ENCODE peak calls at places on chromosomes 1 and 21, in eight cellular contexts. One of them, this sample, is unnamed.

GRCh38 chr1:19599810-19600209 is 44.3 kb upstream of the NBL1 start:
- DNase-seq in CD8-positive, alpha-beta memory T cell: no peak
- DNase-seq in WTC11: no peak
- DNase-seq in naive B cell: no peak
- DNase-seq in H4: no peak
- DNase-seq in spleen: no peak
- DNase-seq in EH: no peak
- DNase-seq in OCI-M1: no peak
- DNase-seq in this sample: no peak

GRCh38 chr21:28959367-28960099 is 33.1 kb downstream of the LTN1 start:
- DNase-seq in CD8-positive, alpha-beta memory T cell: no peak
- DNase-seq in WTC11: no peak
- DNase-seq in naive B cell: no peak
- DNase-seq in H4: no peak
- DNase-seq in spleen: no peak
- DNase-seq in EH: peak; percentile 85
- DNase-seq in OCI-M1: no peak
- DNase-seq in this sample: peak; percentile 59

GRCh38 chr1:22494144-22494543 is 42.5 kb downstream of the ZBTB40 start:
- DNase-seq in CD8-positive, alpha-beta memory T cell: no peak
- DNase-seq in WTC11: no peak
- DNase-seq in naive B cell: no peak
- DNase-seq in H4: no peak
- DNase-seq in spleen: no peak
- DNase-seq in EH: no peak
- DNase-seq in OCI-M1: no peak
- DNase-seq in this sample: no peak

GRCh38 chr1:226939439-226940028 is 560 bp upstream of the COQ8A start:
- DNase-seq in CD8-positive, alpha-beta memory T cell: peak; percentile 64
- DNase-seq in WTC11: no peak
- DNase-seq in naive B cell: no peak
- DNase-seq in H4: peak; percentile 37
- DNase-seq in spleen: peak; percentile 96
- DNase-seq in EH: peak; percentile 67
- DNase-seq in OCI-M1: no peak
- DNase-seq in this sample: peak; percentile 41

GRCh38 chr21:14645702-14646101 is 99.6 kb upstream of the SAMSN1 start:
- DNase-seq in CD8-positive, alpha-beta memory T cell: no peak
- DNase-seq in WTC11: no peak
- DNase-seq in naive B cell: no peak
- DNase-seq in H4: no peak
- DNase-seq in spleen: no peak
- DNase-seq in EH: no peak
- DNase-seq in OCI-M1: no peak
- DNase-seq in this sample: no peak

GRCh38 chr1:240765732-240766363 is 153.9 kb upstream of the GREM2 start:
- DNase-seq in CD8-positive, alpha-beta memory T cell: no peak
- DNase-seq in WTC11: no peak
- DNase-seq in naive B cell: no peak
- DNase-seq in H4: peak; percentile 65
- DNase-seq in spleen: no peak
- DNase-seq in EH: peak; percentile 87
- DNase-seq in OCI-M1: no peak
- DNase-seq in this sample: peak; percentile 50

GRCh38 chr1:27621067-27621920 is 13.7 kb downstream of the FGR start:
- DNase-seq in CD8-positive, alpha-beta memory T cell: no peak
- DNase-seq in WTC11: no peak
- DNase-seq in naive B cell: no peak
- DNase-seq in H4: no peak
- DNase-seq in spleen: no peak
- DNase-seq in EH: peak; percentile 41
- DNase-seq in OCI-M1: no peak
- DNase-seq in this sample: peak; percentile 21

GRCh38 chr1:22739648-22740385 is 29.2 kb downstream of the EPHB2 start:
- DNase-seq in CD8-positive, alpha-beta memory T cell: no peak
- DNase-seq in WTC11: no peak
- DNase-seq in naive B cell: no peak
- DNase-seq in H4: peak; percentile 91
- DNase-seq in spleen: no peak
- DNase-seq in EH: peak; percentile 90
- DNase-seq in OCI-M1: no peak
- DNase-seq in this sample: peak; percentile 95

GRCh38 chr1:8922962-8923361 is 22.7 kb upstream of the CA6 start:
- DNase-seq in CD8-positive, alpha-beta memory T cell: no peak
- DNase-seq in WTC11: no peak
- DNase-seq in naive B cell: no peak
- DNase-seq in H4: no peak
- DNase-seq in spleen: no peak
- DNase-seq in EH: no peak
- DNase-seq in OCI-M1: no peak
- DNase-seq in this sample: no peak

GRCh38 chr1:10678395-10678794 is 118.1 kb downstream of the CASZ1 start:
- DNase-seq in CD8-positive, alpha-beta memory T cell: no peak
- DNase-seq in WTC11: no peak
- DNase-seq in naive B cell: no peak
- DNase-seq in H4: no peak
- DNase-seq in spleen: no peak
- DNase-seq in EH: no peak
- DNase-seq in OCI-M1: no peak
- DNase-seq in this sample: no peak

GRCh38 chr1:93738075-93738622 is 56.5 kb upstream of the BCAR3 start:
- DNase-seq in CD8-positive, alpha-beta memory T cell: no peak
- DNase-seq in WTC11: no peak
- DNase-seq in naive B cell: no peak
- DNase-seq in H4: peak; percentile 46
- DNase-seq in spleen: no peak
- DNase-seq in EH: peak; percentile 98
- DNase-seq in OCI-M1: no peak
- DNase-seq in this sample: peak; percentile 96

GRCh38 chr1:31306278-31306677 is 9.4 kb downstream of the ZCCHC17 start:
- DNase-seq in CD8-positive, alpha-beta memory T cell: no peak
- DNase-seq in WTC11: no peak
- DNase-seq in naive B cell: no peak
- DNase-seq in H4: peak; percentile 51
- DNase-seq in spleen: no peak
- DNase-seq in EH: peak; percentile 96
- DNase-seq in OCI-M1: no peak
- DNase-seq in this sample: peak; percentile 67

GRCh38 chr1:172708452-172708851 is 49.5 kb downstream of the FASLG start:
- DNase-seq in CD8-positive, alpha-beta memory T cell: no peak
- DNase-seq in WTC11: no peak
- DNase-seq in naive B cell: no peak
- DNase-seq in H4: no peak
- DNase-seq in spleen: no peak
- DNase-seq in EH: no peak
- DNase-seq in OCI-M1: no peak
- DNase-seq in this sample: no peak

This sample was measured in AG08395.